ENCODE peak calls at places on chromosomes 12 and 14, in six cellular contexts. P, E, M, O, V and F are unnamed samples.
A peak's percentile ranks its signal among the peaks of the same experiment; 100 is the strongest.

GRCh38 chr12:5505751-5506150 is 73.8 kb downstream of the NTF3 start:
- DNase-seq in P (no peak), M (no peak), O (no peak), V (no peak), E (no peak), F (no peak)

GRCh38 chr14:25411933-25412757 is 362.2 kb upstream of the STXBP6 start:
- DNase-seq in E (no peak), M (no peak), V (no peak), O (no peak), P (no peak), F (no peak)

GRCh38 chr12:39277416-39277815 is 165.5 kb downstream of the KIF21A start:
- DNase-seq in P (no peak), M (no peak), O (no peak), E (no peak), V (no peak), F (no peak)

GRCh38 chr12:96425973-96426372 is 25.7 kb upstream of the CDK17 start:
- DNase-seq in V (no peak), O (no peak), M (no peak), E (no peak), P (no peak), F (no peak)

GRCh38 chr14:88063807-88064206 is 58.9 kb downstream of the GPR65 start:
- DNase-seq in O (no peak), V (no peak), P (no peak), E (no peak), M (no peak), F (no peak)

GRCh38 chr12:109704371-109705098 is 9.1 kb upstream of the FAM222A start:
- DNase-seq in M (no peak), P (no peak), V (no peak), O (no peak), E (no peak), F (no peak)

GRCh38 chr12:83954939-83955601 is 957.5 kb downstream of the SLC6A15 start:
- DNase-seq in M (no peak), P (peak; percentile 22), E (no peak), V (no peak), O (no peak), F (no peak)

GRCh38 chr14:92670967-92671366 is 77.5 kb downstream of the LGMN start:
- DNase-seq in O (no peak), E (no peak), P (no peak), M (no peak), V (no peak), F (no peak)

GRCh38 chr12:9243999-9244649 is 35.9 kb upstream of the PZP start:
- DNase-seq in P (no peak), E (no peak), V (no peak), O (no peak), M (no peak), F (no peak)

GRCh38 chr12:6230321-6231110 is 30.3 kb downstream of the CD9 start:
- DNase-seq in V (peak; percentile 93), P (no peak), O (peak; percentile 89), E (peak; percentile 82), M (peak; percentile 78), F (peak; percentile 43)

GRCh38 chr14:52875707-52876106 is 75.1 kb downstream of the FERMT2 start:
- DNase-seq in V (no peak), P (no peak), M (no peak), E (no peak), O (no peak), F (no peak)

GRCh38 chr12:56188116-56188785 is 1.0 kb downstream of the SMARCC2 start:
- DNase-seq in M (no peak), V (no peak), E (no peak), O (no peak), P (no peak), F (no peak)

GRCh38 chr12:110426300-110426910 is 22.9 kb upstream of the ANAPC7 start:
- DNase-seq in M (no peak), V (no peak), E (no peak), P (no peak), O (no peak), F (no peak)

GRCh38 chr14:64611358-64612020 is 61.7 kb downstream of the PPP1R36 start:
- DNase-seq in V (no peak), P (no peak), O (no peak), M (no peak), E (no peak), F (no peak)

GRCh38 chr12:26120561-26121274 is 4.1 kb downstream of the BHLHE41 start:
- DNase-seq in M (no peak), V (no peak), E (no peak), P (no peak), O (no peak), F (no peak)

GRCh38 chr12:83389237-83389996 is 702.7 kb downstream of the TMTC2 start:
- DNase-seq in O (peak; percentile 51), M (peak; percentile 60), E (no peak), V (no peak), P (peak; percentile 18), F (no peak)

GRCh38 chr14:64891839-64892375 is 12.2 kb upstream of the SPTB start:
- DNase-seq in M (no peak), P (peak; percentile 59), O (peak; percentile 52), E (no peak), V (no peak), F (peak; percentile 52)

GRCh38 chr14:35124127-35124526 is 1.8 kb downstream of the PRORP start:
- DNase-seq in P (no peak), V (no peak), O (no peak), M (no peak), E (no peak), F (no peak)
- H3K4me3 ChIP-seq in P (no peak overlapping the region), V (no peak overlapping the region), O (peak overlapping the region; percentile 81), M (no peak overlapping the region), E (no peak overlapping the region), F (no peak overlapping the region)

GRCh38 chr12:113310489-113310888 is 24.4 kb downstream of the SLC8B1 start:
- DNase-seq in E (no peak), P (no peak), M (no peak), O (no peak), V (no peak), F (no peak)
- TF ChIP-seq CTCF in E (no peak), P (peak; percentile 6), M (peak; percentile 12), O (peak; percentile 8), V (no peak), F (peak; percentile 15)

GRCh38 chr12:93741741-93742085 is 64.5 kb downstream of the CRADD start:
- DNase-seq in E (no peak), V (no peak), M (no peak), O (no peak), P (no peak), F (no peak)

GRCh38 chr12:93742086-93742934 is 65.1 kb downstream of the CRADD start:
- DNase-seq in M (peak; percentile 91), O (peak; percentile 84), P (peak; percentile 29), E (peak; percentile 40), V (peak; percentile 91), F (peak; percentile 41)

GRCh38 chr12:93745304-93745703 is 68.1 kb downstream of the CRADD start:
- DNase-seq in O (no peak), P (no peak), V (no peak), E (no peak), M (no peak), F (no peak)

GRCh38 chr12:93743999-93744689 is 67.0 kb downstream of the CRADD start:
- DNase-seq in V (no peak), E (no peak), O (no peak), M (no peak), P (no peak), F (no peak)

DNA sequence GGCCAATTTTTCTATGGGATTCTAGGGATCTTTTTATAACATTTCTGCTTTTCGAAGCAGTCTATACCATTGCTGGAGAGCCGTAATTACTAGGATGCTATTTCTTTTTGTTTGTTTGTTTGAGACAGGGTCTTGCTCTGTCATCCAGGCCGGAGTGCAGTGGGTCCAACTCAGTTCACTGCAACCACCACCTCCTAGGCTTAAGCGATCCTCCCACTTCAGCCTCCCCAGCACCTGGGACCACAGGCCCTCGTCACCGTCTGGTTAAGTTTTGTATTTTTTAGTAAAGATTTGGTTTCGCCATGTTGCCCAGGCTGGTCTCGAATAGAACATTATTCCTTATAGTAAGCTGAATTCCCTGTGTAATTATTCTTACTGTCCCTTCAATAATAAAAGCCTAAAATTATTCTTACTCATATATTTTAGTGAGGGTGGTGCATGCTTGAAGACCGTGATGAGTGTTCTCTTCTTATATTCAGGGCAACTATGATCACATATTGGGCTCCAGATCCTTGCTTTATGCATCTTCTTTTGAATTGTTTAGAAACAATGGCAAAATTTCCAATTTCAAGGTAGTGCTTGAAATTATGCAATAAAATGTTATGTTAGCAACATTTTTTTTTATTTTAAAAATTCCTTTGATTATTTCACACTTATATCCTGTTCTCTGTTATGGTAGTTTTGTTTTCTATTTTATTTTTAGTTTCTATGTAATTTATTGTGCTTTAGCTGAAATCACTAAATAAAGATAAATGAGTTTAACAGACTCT is 66.2 kb downstream of the CRADD start:
- DNase-seq in V (no peak), P (no peak), M (no peak), E (no peak), O (no peak), F (no peak)
- H3K4me3 ChIP-seq in V (no peak overlapping the region), P (no peak overlapping the region), M (peak overlapping the region; percentile 62), E (no peak overlapping the region), O (peak overlapping the region; percentile 56), F (no peak overlapping the region)

GRCh38 chr12:117884161-117884560 is 84.6 kb downstream of the KSR2 start:
- DNase-seq in E (no peak), M (no peak), O (no peak), P (no peak), V (no peak), F (no peak)

GRCh38 chr12:117882603-117883184 is 86.1 kb downstream of the KSR2 start:
- DNase-seq in O (no peak), M (no peak), V (no peak), P (no peak), E (no peak), F (no peak)

GRCh38 chr12:117882181-117882580 is 86.6 kb downstream of the KSR2 start:
- DNase-seq in M (no peak), O (no peak), P (no peak), V (no peak), E (no peak), F (no peak)

GRCh38 chr12:117881517-117881916 is 87.3 kb downstream of the KSR2 start:
- DNase-seq in M (no peak), P (no peak), O (no peak), V (no peak), E (no peak), F (no peak)

GRCh38 chr12:117885211-117885610 is 83.6 kb downstream of the KSR2 start:
- DNase-seq in P (no peak), O (no peak), M (no peak), E (no peak), V (no peak), F (no peak)
- TF ChIP-seq CTCF in P (no peak), O (no peak), M (no peak), E (no peak), V (no peak), F (no peak)

GRCh38 chr12:113466770-113467153 is 4.9 kb downstream of the LHX5 start:
- DNase-seq in P (no peak), M (no peak), V (no peak), O (no peak), E (no peak), F (no peak)

GRCh38 chr12:113465808-113466769 is 5.6 kb downstream of the LHX5 start:
- DNase-seq in M (no peak), E (no peak), P (no peak), O (no peak), V (no peak), F (no peak)

GRCh38 chr12:113463746-113464743 is 7.6 kb downstream of the LHX5 start:
- DNase-seq in P (no peak), E (no peak), M (peak; percentile 58), V (no peak), O (no peak), F (no peak)

GRCh38 chr12:113462880-113463745 is 8.6 kb downstream of the LHX5 start:
- DNase-seq in E (no peak), M (peak; percentile 63), O (no peak), V (no peak), P (no peak), F (no peak)

GRCh38 chr12:113464852-113465719 is 6.6 kb downstream of the LHX5 start:
- DNase-seq in O (no peak), V (no peak), M (peak; percentile 57), E (no peak), P (no peak), F (no peak)
- H3K4me3 ChIP-seq in O (peak overlapping the region; percentile 10), V (no peak overlapping the region), M (no peak overlapping the region), E (no peak overlapping the region), P (no peak overlapping the region), F (no peak overlapping the region)